ENCODE peak calls at places on chromosome 19, in six cellular contexts. C is GM12878, I is K562, Z is H1, O is GM12891, F is HepG2. Q is an unnamed sample.
A peak's percentile ranks its signal among the peaks of the same experiment; 100 is the strongest.

GRCh38 chr19:2962018-2962670 is 15.2 kb upstream of the TLE6 start:
- DNase-seq in C (peak; percentile 65), I (peak; percentile 81), Z (no peak), O (peak; percentile 51), F (peak; percentile 70), Q (peak; percentile 55)

GRCh38 chr19:18607222-18608101 is 863 bp upstream of the CRLF1 start:
- DNase-seq in C (no peak), I (no peak), Z (no peak), O (no peak), F (no peak), Q (no peak)

GRCh38 chr19:49295208-49295880 is 29.6 kb downstream of the SLC6A16 start:
- DNase-seq in C (no peak), I (no peak), Z (no peak), O (no peak), F (no peak), Q (no peak)

GRCh38 chr19:16575861-16576689 is 3.9 kb upstream of the SLC35E1 start:
- DNase-seq in C (no peak), I (no peak), Z (no peak), O (no peak), F (no peak), Q (no peak)

GRCh38 chr19:41696402-41697197 is 8.5 kb upstream of the CEACAM7 start:
- DNase-seq in C (no peak), I (peak; percentile 5), Z (no peak), O (no peak), F (no peak), Q (no peak)

GRCh38 chr19:58568731-58569130 is 4.4 kb downstream of the MZF1 start:
- DNase-seq in C (no peak), I (no peak), Z (no peak), O (no peak), F (no peak), Q (no peak)

GRCh38 chr19:48403606-48404005 is 10.1 kb downstream of the GRIN2D start:
- DNase-seq in C (no peak), I (peak; percentile 70), Z (no peak), O (peak; percentile 74), F (peak; percentile 62), Q (peak; percentile 61)

GRCh38 chr19:7926021-7926726 is at the start of gene CTXN1:
- DNase-seq in C (no peak), I (peak; percentile 80), Z (no peak), O (peak; percentile 92), F (no peak), Q (peak; percentile 92)

GRCh38 chr19:33175886-33176669 is 18.1 kb upstream of the LRP3 start:
- DNase-seq in C (no peak), I (no peak), Z (no peak), O (no peak), F (peak; percentile 61), Q (no peak)

GRCh38 chr19:1668339-1669123 is 16.1 kb upstream of the TCF3 start:
- DNase-seq in C (no peak), I (no peak), Z (no peak), O (no peak), F (no peak), Q (no peak)

GRCh38 chr19:45613926-45614725 is 12.1 kb upstream of the GPR4 start:
- DNase-seq in C (peak; percentile 73), I (no peak), Z (no peak), O (no peak), F (no peak), Q (peak; percentile 60)
- TF ChIP-seq POLR2AphosphoS5 in C (peak; percentile 42), I (no peak), Z (no peak), O (no peak), F (no peak), Q (no peak)

DNA sequence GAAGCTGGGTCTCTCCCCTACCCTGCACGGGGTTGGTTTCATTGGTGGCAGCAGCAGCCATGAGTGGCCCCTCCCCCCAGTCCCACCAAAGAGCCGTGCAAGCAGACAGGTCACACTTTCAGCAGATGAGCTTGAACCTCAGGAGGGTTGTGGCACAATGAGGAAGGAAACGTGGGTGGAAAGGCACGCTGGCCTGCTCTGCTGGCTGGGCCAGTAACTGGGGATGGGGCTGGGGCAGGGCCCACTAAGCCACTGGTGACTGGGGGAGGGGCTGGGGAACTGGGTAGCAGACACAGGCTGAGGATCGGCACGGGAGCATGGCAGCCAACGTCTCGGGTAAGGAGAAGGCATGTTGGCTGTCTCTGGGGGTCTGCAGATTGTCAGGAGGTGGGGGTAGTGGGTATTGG is at the start of gene P2RY11:
- DNase-seq in C (peak; percentile 75), I (peak; percentile 20), Z (no peak), O (no peak), F (no peak), Q (no peak)
- TF ChIP-seq POLR2A in C (peak; percentile 83), I (peak; percentile 20), Z (no peak), O (peak; percentile 75), F (no peak), Q (peak; percentile 42)

DNA sequence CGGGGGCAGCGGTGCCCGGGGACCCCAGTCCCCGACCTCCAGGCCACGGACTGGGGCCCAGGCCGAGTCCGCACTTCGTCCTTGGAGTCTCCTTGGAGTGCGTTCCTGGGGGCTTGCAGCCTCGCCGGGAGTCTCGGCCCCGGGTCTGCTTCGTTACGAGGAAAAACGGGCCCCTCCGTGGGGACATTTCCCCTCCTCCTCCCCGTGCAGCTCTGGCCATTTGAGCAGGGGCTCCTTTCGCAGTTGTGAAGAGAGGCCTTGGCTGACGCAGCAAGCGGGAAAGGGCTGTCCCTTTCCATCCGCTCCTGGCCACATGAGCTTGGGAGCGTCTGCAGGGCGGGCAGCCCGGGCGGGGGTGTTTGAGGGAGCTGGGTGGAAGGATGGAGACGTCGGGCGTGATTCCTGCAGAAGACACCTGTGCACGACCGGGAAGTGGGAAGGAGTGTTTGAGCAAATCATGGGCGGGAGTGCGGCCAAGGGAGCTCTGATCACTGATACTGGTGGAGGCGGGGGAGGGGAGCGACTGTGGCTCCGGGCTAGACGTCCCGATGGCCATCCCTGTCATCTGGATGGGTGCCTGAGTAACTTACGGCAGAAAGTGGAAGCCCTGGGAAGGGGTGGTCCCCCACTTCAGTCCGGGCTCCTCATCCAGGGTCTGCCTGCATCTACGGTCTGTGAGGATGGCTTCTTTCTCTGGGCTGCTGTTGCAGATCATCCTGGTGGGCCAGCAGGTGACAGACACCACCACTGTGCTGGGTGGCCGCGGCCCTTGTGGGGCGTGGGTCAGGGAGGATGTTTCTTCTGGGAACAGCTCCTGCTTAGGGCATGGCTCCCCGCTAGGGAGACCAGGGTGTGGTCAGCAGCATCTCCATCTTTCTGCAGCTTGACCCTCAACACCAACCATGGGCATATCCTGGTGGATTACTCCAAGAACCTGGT is 736 bp downstream of the GPI start:
- DNase-seq in C (no peak), I (peak; percentile 68), Z (no peak), O (peak; percentile 25), F (no peak), Q (peak; percentile 31)
- TF ChIP-seq TAF1 in C (no peak), I (no peak), Z (no peak), O (no peak), F (no peak), Q (no peak)

DNA sequence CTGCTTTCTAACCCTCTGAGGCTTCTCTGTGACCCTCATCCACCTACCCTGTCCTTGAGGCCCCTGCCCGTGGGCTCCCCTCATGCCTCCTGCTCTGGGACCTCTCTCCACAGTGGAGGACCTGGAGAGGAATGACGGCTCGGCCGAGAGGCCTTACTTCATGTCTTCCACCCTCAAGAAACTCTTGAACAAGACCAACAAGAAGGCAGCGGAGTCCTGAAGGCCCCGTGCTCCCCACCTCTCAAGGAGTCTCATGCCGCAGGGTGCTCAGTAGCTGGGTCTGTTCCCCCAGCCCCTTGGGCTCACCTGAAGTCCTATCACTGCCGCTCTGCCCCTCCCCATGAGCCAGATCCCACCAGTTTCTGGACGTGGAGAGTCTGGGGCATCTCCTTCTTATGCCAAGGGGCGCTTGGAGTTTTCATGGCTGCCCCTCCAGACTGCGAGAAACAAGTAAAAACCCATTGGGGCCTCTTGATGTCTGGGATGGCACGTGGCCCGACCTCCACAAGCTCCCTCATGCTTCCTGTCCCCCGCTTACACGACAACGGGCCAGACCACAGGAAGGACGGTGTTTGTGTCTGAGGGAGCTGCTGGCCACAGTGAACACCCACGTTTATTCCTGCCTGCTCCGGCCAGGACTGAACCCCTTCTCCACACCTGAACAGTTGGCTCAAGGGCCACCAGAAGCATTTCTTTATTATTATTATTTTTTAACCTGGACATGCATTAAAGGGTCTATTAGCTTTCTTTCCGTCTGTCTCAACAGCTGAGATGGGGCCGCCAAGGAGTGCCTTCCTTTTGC is 10.8 kb upstream of the ILF3 start:
- DNase-seq in C (no peak), I (no peak), Z (no peak), O (no peak), F (no peak), Q (no peak)
- TF ChIP-seq POLR2AphosphoS5 in C (no peak), I (no peak), Z (no peak), O (no peak), F (no peak), Q (no peak)

GRCh38 chr19:11091343-11092153 is 2.3 kb downstream of the LDLR start:
- DNase-seq in C (no peak), I (peak; percentile 77), Z (no peak), O (no peak), F (peak; percentile 94), Q (no peak)
- TF ChIP-seq POLR2A in C (no peak), I (peak; percentile 59), Z (no peak), O (no peak), F (peak; percentile 80), Q (no peak)

GRCh38 chr19:37654525-37654832 is 786 bp downstream of the ZFP30 start:
- DNase-seq in C (no peak), I (no peak), Z (no peak), O (no peak), F (no peak), Q (no peak)
- TF ChIP-seq TAF1 in C (no peak), I (no peak), Z (no peak), O (no peak), F (no peak), Q (no peak)